ENCODE peak calls at places on chromosome 7, in five cellular contexts. I is ovary, Z is transverse colon, E is stomach, A is Peyer's patch. W is an unnamed sample. For H3K4me1 and H3K36me3, the result is how much of the 10 kb centered on the place peaks cover.

GRCh38 chr7:23298141-23298851 is 843 bp upstream of the MALSU1 start:
- DNase-seq in A (peak), E (no peak), Z (no peak), I (peak), W (no peak)

GRCh38 chr7:43938892-43939482 is 12.8 kb downstream of the UBE2D4 start:
- DNase-seq in Z (no peak), A (no peak), E (peak), I (no peak), W (no peak)

GRCh38 chr7:139457153-139457946 is 26.1 kb downstream of the KLRG2 start:
- DNase-seq in E (no peak), A (no peak), Z (no peak), I (no peak), W (no peak)

GRCh38 chr7:22296916-22297315 is 60.0 kb downstream of the RAPGEF5 start:
- DNase-seq in Z (no peak), A (no peak), E (no peak), I (no peak), W (no peak)

GRCh38 chr7:152522551-152522950 is 86.7 kb upstream of the KMT2C start:
- DNase-seq in E (no peak), I (peak), Z (no peak), A (no peak), W (no peak)

GRCh38 chr7:91169819-91170218 is 94.4 kb upstream of the FZD1 start:
- DNase-seq in E (no peak), A (no peak), I (no peak), Z (no peak), W (no peak)

GRCh38 chr7:3928727-3929515 is 627.9 kb downstream of the SDK1 start:
- DNase-seq in I (no peak), Z (no peak), E (no peak), A (no peak), W (peak)

GRCh38 chr7:6705959-6706665 is 635 bp downstream of the ZNF12 start:
- DNase-seq in I (peak), E (peak), Z (peak), A (peak), W (peak)

GRCh38 chr7:27187158-27187701 is 2.2 kb upstream of the HOXA11 start:
- DNase-seq in A (no peak), Z (no peak), I (no peak), E (no peak), W (no peak)

GRCh38 chr7:111900283-111900682 is 305.9 kb downstream of the DOCK4 start:
- DNase-seq in I (no peak), Z (no peak), E (no peak), A (no peak), W (no peak)

GRCh38 chr7:128450913-128451312 is 4.8 kb upstream of the HILPDA start:
- DNase-seq in I (no peak), E (no peak), Z (no peak), A (no peak), W (no peak)

GRCh38 chr7:100128602-100128963 is 1.8 kb downstream of the MBLAC1 start:
- DNase-seq in E (no peak), I (no peak), A (no peak), Z (no peak), W (no peak)

GRCh38 chr7:9752033-9752432 is 1221.6 kb upstream of the PHF14 start:
- DNase-seq in A (no peak), Z (no peak), E (no peak), I (no peak), W (no peak)

GRCh38 chr7:36192050-36192824 is 39.2 kb downstream of the EEPD1 start:
- DNase-seq in Z (no peak), I (peak), E (no peak), A (no peak), W (peak)

GRCh38 chr7:36192877-36193276 is 39.8 kb downstream of the EEPD1 start:
- DNase-seq in Z (no peak), I (no peak), A (no peak), E (no peak), W (no peak)

GRCh38 chr7:36188923-36189322 is 35.9 kb downstream of the EEPD1 start:
- DNase-seq in A (no peak), Z (no peak), E (no peak), I (no peak), W (no peak)

GRCh38 chr7:36190447-36191291 is 37.6 kb downstream of the EEPD1 start:
- DNase-seq in Z (no peak), E (no peak), I (no peak), A (no peak), W (no peak)

GRCh38 chr7:36191292-36191920 is 38.4 kb downstream of the EEPD1 start:
- DNase-seq in I (no peak), E (no peak), A (no peak), Z (no peak), W (no peak)
- H3K4me3 ChIP-seq in I (no peak), E (no peak), A (no peak), Z (no peak), W (no peak)

GRCh38 chr7:1857487-1858425 is 187.7 kb downstream of the ELFN1 start:
- DNase-seq in Z (no peak), I (no peak), E (no peak), A (no peak), W (peak)
- H3K4me1 ChIP-seq in Z (under half), I (under half), E (under half), A (under half), W (under half)

GRCh38 chr7:20825555-20825954 is 38.9 kb upstream of the SP8 start:
- DNase-seq in A (no peak), I (no peak), Z (no peak), E (no peak), W (no peak)

GRCh38 chr7:20826243-20826642 is 39.6 kb upstream of the SP8 start:
- DNase-seq in E (no peak), Z (no peak), I (no peak), A (no peak), W (no peak)

GRCh38 chr7:20831451-20831850 is 44.8 kb upstream of the SP8 start:
- DNase-seq in Z (no peak), I (no peak), E (no peak), A (no peak), W (no peak)

GRCh38 chr7:20828947-20829346 is 42.3 kb upstream of the SP8 start:
- DNase-seq in I (no peak), Z (no peak), E (no peak), A (no peak), W (no peak)

DNA sequence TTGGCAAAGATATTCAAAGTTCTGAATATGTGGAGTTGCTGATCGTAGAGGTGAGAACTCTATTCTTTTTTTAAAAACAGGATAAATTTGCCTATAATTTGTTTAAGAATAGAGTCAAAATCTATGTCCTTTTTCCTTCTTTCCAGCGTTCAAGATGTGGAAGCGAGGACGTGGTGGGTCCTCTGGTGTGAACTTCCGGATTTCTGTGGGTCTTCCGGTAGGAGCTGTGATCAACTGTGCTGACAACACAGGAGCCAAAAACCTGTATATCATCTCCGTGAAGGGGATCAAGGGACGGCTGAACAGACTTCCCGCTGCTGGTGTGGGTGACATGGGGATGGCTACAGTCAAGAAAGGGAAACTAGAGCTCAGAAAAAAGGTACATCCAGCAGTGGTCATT is 40.5 kb upstream of the SP8 start:
- DNase-seq in Z (no peak), I (no peak), E (no peak), A (no peak), W (no peak)
- H3K36me3 ChIP-seq in Z (under half), I (under half), E (under half), A (under half), W (under half)

GRCh38 chr7:74271742-74272141 is 17.5 kb upstream of the CLIP2 start:
- DNase-seq in Z (no peak), E (no peak), A (no peak), I (no peak), W (no peak)

GRCh38 chr7:74266191-74266963 is 12.2 kb upstream of the RFC2 start:
- DNase-seq in I (no peak), Z (no peak), E (no peak), A (no peak), W (no peak)

GRCh38 chr7:74267756-74268565 is 13.8 kb upstream of the RFC2 start:
- DNase-seq in Z (no peak), I (no peak), A (no peak), E (no peak), W (no peak)

GRCh38 chr7:74272305-74273038 is 16.7 kb upstream of the CLIP2 start:
- DNase-seq in Z (peak), I (peak), A (peak), E (peak), W (peak)

DNA sequence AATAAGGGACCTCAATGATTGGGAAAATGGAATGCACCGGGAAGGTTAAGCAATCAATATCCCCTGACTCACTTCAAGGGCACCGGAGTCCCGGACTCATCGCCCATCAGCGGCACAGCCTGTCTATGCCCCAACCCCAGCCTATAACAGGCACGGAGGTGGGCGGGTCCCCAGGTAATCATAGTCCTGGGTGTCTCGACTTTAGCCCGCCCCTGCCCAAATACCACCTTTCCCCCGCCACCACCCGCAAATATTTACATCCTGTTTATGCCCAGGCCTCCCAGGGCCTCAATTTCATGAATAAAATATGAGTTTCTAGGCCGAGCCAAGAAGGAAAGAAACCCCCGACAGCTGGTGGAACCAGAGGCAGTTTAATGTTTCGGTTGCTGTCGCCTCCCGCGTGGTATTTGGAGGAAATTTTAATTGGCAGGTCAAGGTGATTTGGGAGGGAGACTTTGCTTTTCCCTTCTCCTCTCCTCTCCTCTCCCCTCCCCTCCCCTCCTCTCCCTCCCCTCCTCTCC is 15.6 kb upstream of the RFC2 start:
- DNase-seq in A (peak), E (peak), Z (peak), I (peak), W (peak)
- H3K4me3 ChIP-seq in A (peak), E (peak), Z (peak), I (peak), W (peak)

GRCh38 chr7:84336741-84337140 is 142.2 kb upstream of the SEMA3A start:
- DNase-seq in E (no peak), A (no peak), I (no peak), Z (no peak), W (no peak)

GRCh38 chr7:84339306-84339705 is 144.7 kb upstream of the SEMA3A start:
- DNase-seq in Z (no peak), E (no peak), I (no peak), A (no peak), W (no peak)

GRCh38 chr7:84337386-84337785 is 142.8 kb upstream of the SEMA3A start:
- DNase-seq in Z (no peak), A (no peak), I (no peak), E (no peak), W (no peak)

GRCh38 chr7:84331665-84332064 is 137.1 kb upstream of the SEMA3A start:
- DNase-seq in E (no peak), I (no peak), A (no peak), Z (no peak), W (no peak)

DNA sequence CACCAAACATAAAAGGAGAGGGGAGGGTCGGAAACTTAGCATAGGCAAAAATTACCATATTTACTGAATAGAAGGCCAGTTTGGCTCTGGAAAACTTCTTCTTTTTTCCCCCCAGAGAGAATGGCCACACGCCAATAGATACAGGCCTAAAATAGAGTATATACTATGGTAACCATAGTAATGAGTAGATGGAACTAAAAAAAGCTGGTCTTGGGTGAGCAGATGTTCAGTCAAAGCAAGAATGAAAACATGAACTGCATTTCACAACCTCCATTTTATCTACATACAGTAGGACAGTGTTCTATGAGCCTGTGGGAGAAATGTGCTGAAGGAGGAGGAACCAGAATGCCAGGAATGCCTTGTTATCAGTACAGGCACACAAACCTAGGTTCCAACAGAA is 141.7 kb upstream of the SEMA3A start:
- DNase-seq in A (no peak), I (no peak), Z (no peak), E (no peak), W (no peak)
- H3K4me1 ChIP-seq in A (under half), I (under half), Z (under half), E (under half), W (under half)

DNA sequence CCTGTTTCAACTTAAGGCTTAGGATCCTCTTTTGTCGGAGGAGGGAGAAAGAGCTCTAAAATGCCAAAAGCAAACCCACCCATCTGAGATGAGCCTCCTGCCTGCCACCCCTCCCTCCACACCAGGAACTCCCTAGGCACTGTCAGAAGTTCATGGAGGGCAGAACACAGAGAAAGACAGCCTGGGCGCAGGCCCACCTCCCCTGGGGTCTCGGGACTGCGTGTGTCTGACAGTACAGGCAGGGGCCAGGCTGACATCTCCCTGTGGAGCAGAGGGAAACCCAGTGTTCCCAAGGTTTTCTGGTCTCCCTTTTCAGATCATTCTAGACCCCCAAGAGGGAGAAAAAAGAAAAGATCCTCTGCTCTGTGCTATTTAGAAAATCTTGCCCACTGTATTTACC is 5.3 kb downstream of the PDIA4 start:
- DNase-seq in E (no peak), I (no peak), A (no peak), Z (no peak), W (no peak)
- H3K36me3 ChIP-seq in E (under half), I (under half), A (under half), Z (under half), W (under half)

DNA sequence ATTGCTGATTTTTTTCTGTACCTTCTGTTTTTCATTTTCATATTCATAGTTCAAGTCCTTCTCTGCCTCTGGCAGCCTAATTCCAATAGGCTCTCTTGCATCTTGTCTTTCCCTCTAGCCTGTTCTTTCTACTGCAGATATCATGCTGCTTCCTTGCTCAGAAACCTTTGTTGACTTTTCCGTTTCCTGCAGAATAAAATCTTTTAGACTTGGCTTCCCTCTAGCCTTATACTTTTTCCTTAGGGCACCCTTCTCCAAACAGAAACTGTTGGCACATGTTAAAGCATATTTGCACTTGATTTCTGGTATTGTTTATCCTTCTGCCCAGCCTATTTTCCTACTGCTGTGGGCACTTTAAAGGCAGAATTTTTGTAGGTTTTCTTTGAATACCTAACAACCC is 4.5 kb downstream of the GNAI1 start:
- DNase-seq in A (no peak), E (no peak), I (no peak), Z (no peak), W (no peak)
- H3K4me3 ChIP-seq in A (no peak), E (peak), I (no peak), Z (no peak), W (no peak)

GRCh38 chr7:105019269-105019668 is 5.3 kb downstream of the KMT2E start:
- DNase-seq in A (no peak), E (no peak), Z (no peak), I (no peak), W (no peak)
- H3K4me1 ChIP-seq in A (under half), E (half or more), Z (half or more), I (under half), W (under half)

DNA sequence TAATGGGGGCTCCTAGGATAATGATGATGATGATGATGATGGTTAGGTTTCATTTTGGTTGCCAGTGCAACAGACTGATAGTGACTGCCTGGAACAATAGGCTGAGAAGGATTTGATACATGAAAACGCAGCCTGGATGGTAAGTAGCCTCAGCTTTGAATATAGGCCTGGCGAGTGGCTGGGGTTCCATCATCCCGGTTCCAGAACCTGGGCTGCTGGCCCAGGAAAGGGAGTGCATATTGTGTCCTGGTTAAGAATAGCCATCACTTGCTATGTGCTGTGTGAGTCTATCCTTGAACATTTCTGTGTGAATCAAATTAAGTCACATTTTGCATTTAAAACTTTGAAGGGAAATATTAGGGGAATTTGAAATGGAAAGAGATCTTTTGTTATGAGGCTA is 62.7 kb downstream of the SHH start:
- DNase-seq in I (no peak), A (no peak), Z (no peak), E (no peak), W (no peak)
- H3K36me3 ChIP-seq in I (under half), A (under half), Z (under half), E (under half), W (under half)

GRCh38 chr7:102469972-102470825 is 5.4 kb downstream of the LRWD1 start:
- DNase-seq in E (peak), I (peak), Z (peak), A (peak), W (peak)
- H3K4me3 ChIP-seq in E (no peak), I (no peak), Z (no peak), A (peak), W (no peak)